ENCODE peak calls at places on chromosomes 3 and 15, in five cellular contexts. C, D, A, U and G are unnamed samples.

GRCh38 chr3:55486857-55487375 is at the start of gene WNT5A:
- DNase-seq in C (no peak), D (no peak), U (no peak), A (no peak), G (no peak)

GRCh38 chr3:42493126-42493797 is 9.2 kb upstream of the VIPR1 start:
- DNase-seq in A (no peak), U (no peak), C (no peak), D (no peak), G (no peak)

GRCh38 chr3:197511853-197512635 is 43.7 kb downstream of the BDH1 start:
- DNase-seq in D (no peak), A (no peak), U (no peak), C (no peak), G (no peak)

GRCh38 chr3:184262166-184262926 is 993 bp upstream of the CAMK2N2 start:
- DNase-seq in A (no peak), C (no peak), U (no peak), D (peak), G (no peak)

GRCh38 chr3:10330319-10330718 is 9.4 kb upstream of the SEC13 start:
- DNase-seq in A (no peak), C (no peak), U (no peak), D (no peak), G (no peak)

GRCh38 chr3:127546970-127547733 is 43.4 kb downstream of the TPRA1 start:
- DNase-seq in D (no peak), U (no peak), A (no peak), C (no peak), G (no peak)

GRCh38 chr3:126711361-126711760 is 7.3 kb downstream of the CHCHD6 start:
- DNase-seq in D (no peak), U (no peak), C (no peak), A (no peak), G (no peak)

GRCh38 chr3:171778493-171778892 is 31.8 kb downstream of the PLD1 start:
- DNase-seq in C (no peak), D (no peak), A (no peak), U (no peak), G (no peak)

GRCh38 chr3:124044961-124045360 is 53.0 kb upstream of the ROPN1 start:
- DNase-seq in U (no peak), A (no peak), D (no peak), C (no peak), G (no peak)

GRCh38 chr3:17195856-17196604 is 311.3 kb downstream of the PLCL2 start:
- DNase-seq in A (no peak), U (peak), D (no peak), C (peak), G (no peak)

GRCh38 chr3:129343643-129344360 is 65.1 kb downstream of the HMCES start:
- DNase-seq in U (no peak), D (peak), C (no peak), A (no peak), G (no peak)

GRCh38 chr15:99096173-99096893 is 8.5 kb upstream of the SYNM start:
- DNase-seq in A (no peak), U (no peak), C (no peak), D (no peak), G (no peak)

GRCh38 chr3:128882709-128883108 is 3.3 kb downstream of the ACAD9 start:
- DNase-seq in A (no peak), U (no peak), C (no peak), D (no peak), G (no peak)

GRCh38 chr15:101068961-101069734 is 150.0 kb downstream of the LRRK1 start:
- DNase-seq in C (no peak), A (no peak), U (no peak), D (no peak), G (no peak)

GRCh38 chr15:79657722-79658121 is 225.6 kb downstream of the MINAR1 start:
- DNase-seq in A (no peak), D (no peak), U (no peak), C (no peak), G (no peak)

GRCh38 chr3:167705840-167706239 is 28.9 kb downstream of the PDCD10 start:
- DNase-seq in A (no peak), C (no peak), D (no peak), U (no peak), G (no peak)

GRCh38 chr3:164479406-164479805 is 598.9 kb downstream of the SI start:
- DNase-seq in U (no peak), C (no peak), D (no peak), A (no peak), G (no peak)

GRCh38 chr15:43873651-43874050 is 46.8 kb downstream of the WDR76 start:
- DNase-seq in A (no peak), D (no peak), C (no peak), U (no peak), G (no peak)

GRCh38 chr15:56732135-56732880 is 1.0 kb downstream of the ZNF280D start:
- DNase-seq in U (no peak), A (peak), C (peak), D (no peak), G (no peak)

GRCh38 chr3:54176106-54176505 is 53.8 kb downstream of the CACNA2D3 start:
- DNase-seq in U (no peak), D (no peak), C (no peak), A (no peak), G (no peak)

GRCh38 chr15:72873379-72874233 is 90.0 kb upstream of the ADPGK start:
- DNase-seq in D (no peak), C (no peak), A (no peak), U (no peak), G (no peak)

GRCh38 chr3:21624514-21624913 is 126.5 kb downstream of the ZNF385D start:
- DNase-seq in C (no peak), U (no peak), D (no peak), A (peak), G (peak)

GRCh38 chr15:67779160-67780111 is 45.9 kb upstream of the SKOR1 start:
- DNase-seq in D (no peak), A (no peak), U (no peak), C (no peak), G (no peak)

GRCh38 chr3:158471639-158472294 is 99.2 kb upstream of the MLF1 start:
- DNase-seq in C (no peak), A (no peak), U (no peak), D (no peak), G (no peak)

GRCh38 chr15:99408236-99409096 is 157.2 kb downstream of the LRRC28 start:
- DNase-seq in D (no peak), A (no peak), U (no peak), C (no peak), G (peak)

GRCh38 chr15:25863067-25863967 is at the start of gene ATP10A:
- DNase-seq in U (no peak), C (no peak), A (no peak), D (peak), G (peak)

GRCh38 chr15:72195101-72195511 is 2.5 kb downstream of the GRAMD2A start:
- DNase-seq in U (no peak), C (no peak), A (no peak), D (no peak), G (no peak)

GRCh38 chr3:56933803-56934202 is 126.7 kb upstream of the SPATA12 start:
- DNase-seq in U (no peak), A (no peak), C (no peak), D (no peak), G (no peak)

GRCh38 chr3:141391298-141392017 is 23.2 kb downstream of the ZBTB38 start:
- DNase-seq in U (no peak), C (no peak), D (no peak), A (no peak), G (no peak)